ENCODE peak calls at places on chromosome 18, in eight cellular contexts. W is A549, K is HepG2, Z is H1, M is K562, Y is GM12878, T is transverse colon, D is sigmoid colon. N is an unnamed sample.

GRCh38 chr18:13279181-13280065 is 60.9 kb downstream of the LDLRAD4 start:
- DNase-seq in M (no peak), T (no peak), K (no peak), W (no peak), D (no peak), Z (no peak), Y (peak; percentile 26), N (no peak)

GRCh38 chr18:33761363-33761762 is 183.3 kb downstream of the ASXL3 start:
- DNase-seq in M (no peak), Z (no peak), W (peak; percentile 4), K (no peak), D (no peak), T (no peak), Y (no peak), N (peak; percentile 40)

GRCh38 chr18:31244737-31245432 is 73.1 kb upstream of the DSG1 start:
- DNase-seq in K (peak; percentile 74), D (no peak), W (no peak), Z (no peak), Y (no peak), M (peak; percentile 19), T (no peak), N (no peak)

GRCh38 chr18:35477974-35478373 is 19.8 kb downstream of the INO80C start:
- DNase-seq in M (no peak), Y (no peak), T (no peak), W (no peak), Z (no peak), K (no peak), D (no peak), N (no peak)

GRCh38 chr18:48621240-48621639 is 82.4 kb downstream of the CTIF start:
- DNase-seq in D (no peak), Z (no peak), W (peak; percentile 45), T (no peak), K (no peak), M (no peak), Y (no peak), N (no peak)

GRCh38 chr18:61606068-61606660 is 272.9 kb downstream of the CDH20 start:
- DNase-seq in W (peak; percentile 8), T (no peak), Z (peak; percentile 56), M (no peak), K (no peak), D (no peak), Y (no peak), N (no peak)

GRCh38 chr18:47931707-47932103 is 1.2 kb upstream of the SMAD2 start:
- DNase-seq in Z (no peak), T (peak; percentile 33), W (peak; percentile 76), D (no peak), M (peak; percentile 66), K (no peak), Y (no peak), N (peak; percentile 32)

GRCh38 chr18:12839526-12840196 is 44.4 kb downstream of the PTPN2 start:
- DNase-seq in Y (peak; percentile 82), D (no peak), Z (no peak), M (no peak), W (no peak), K (no peak), T (no peak), N (no peak)

GRCh38 chr18:71729611-71730010 is 814.5 kb downstream of the CBLN2 start:
- DNase-seq in M (no peak), W (no peak), Z (no peak), T (no peak), Y (no peak), K (no peak), D (no peak), N (no peak)

GRCh38 chr18:75454022-75454795 is 26.7 kb upstream of the SMIM21 start:
- DNase-seq in M (no peak), D (no peak), T (no peak), K (no peak), Z (no peak), Y (no peak), W (no peak), N (no peak)

GRCh38 chr18:461762-462161 is 38.7 kb downstream of the COLEC12 start:
- DNase-seq in K (no peak), W (no peak), T (no peak), Y (no peak), Z (no peak), M (no peak), D (no peak), N (no peak)

GRCh38 chr18:42929857-42930256 is 185.6 kb downstream of the RIT2 start:
- DNase-seq in M (no peak), Z (no peak), D (no peak), K (no peak), Y (no peak), T (no peak), W (no peak), N (no peak)

GRCh38 chr18:50460691-50461090 is 85.8 kb downstream of the SKA1 start:
- DNase-seq in Y (no peak), W (no peak), T (no peak), M (no peak), D (no peak), K (no peak), Z (no peak), N (no peak)

GRCh38 chr18:41992066-41992465 is 37.0 kb downstream of the PIK3C3 start:
- DNase-seq in M (peak; percentile 23), W (no peak), D (no peak), K (no peak), T (no peak), Z (no peak), Y (peak; percentile 76), N (no peak)

GRCh38 chr18:57208056-57208455 is 61.2 kb downstream of the BOD1L2 start:
- DNase-seq in W (no peak), D (no peak), K (peak; percentile 32), T (peak; percentile 23), Y (no peak), Z (no peak), M (no peak), N (no peak)

GRCh38 chr18:36284671-36285295 is 12.7 kb upstream of the FHOD3 start:
- DNase-seq in D (no peak), M (peak; percentile 78), W (peak; percentile 62), T (peak; percentile 37), Y (peak; percentile 40), Z (no peak), K (peak; percentile 62), N (no peak)

DNA sequence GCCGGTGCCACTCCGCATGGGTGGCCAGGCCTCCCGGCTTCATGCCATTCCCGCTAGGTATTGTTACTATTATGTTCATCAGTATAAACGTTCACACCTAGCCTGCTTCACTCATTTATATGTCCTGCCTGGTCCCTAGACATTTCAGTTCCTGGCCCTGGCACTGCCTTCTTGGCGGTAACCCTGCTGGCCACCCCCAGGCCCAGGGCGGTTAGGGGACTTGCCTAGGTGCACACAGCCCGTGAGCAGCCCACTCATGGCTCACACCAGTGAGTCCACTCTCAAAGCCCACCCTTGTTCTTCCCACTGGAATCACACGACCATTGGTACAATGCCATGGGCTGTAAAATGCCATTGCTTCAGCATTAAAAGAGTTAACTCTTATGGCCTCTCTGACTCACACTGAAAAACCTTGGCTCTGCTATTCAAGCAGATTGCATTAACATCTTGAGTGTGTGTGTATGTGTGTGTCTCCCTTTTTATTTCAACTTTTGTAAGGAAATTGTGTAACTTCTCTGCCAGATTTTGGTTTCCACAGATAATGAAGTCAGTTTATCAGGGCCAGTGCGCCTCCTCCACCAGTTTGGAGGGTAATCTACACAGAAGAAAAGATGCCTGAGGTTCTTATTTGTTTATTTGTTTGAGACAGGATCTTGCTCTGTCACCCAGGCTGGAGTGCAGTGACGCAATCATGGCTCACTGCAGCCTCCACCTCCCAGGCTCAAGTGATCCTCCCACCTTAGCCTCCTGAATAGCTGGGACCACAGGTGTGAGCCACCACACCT is 74.2 kb downstream of the RAB31 start:
- DNase-seq in Z (peak; percentile 35), M (no peak), Y (no peak), T (no peak), K (no peak), D (no peak), W (peak; percentile 88), N (no peak)
- TF ChIP-seq EP300 in Z (no peak), M (no peak), Y (no peak), T (no peak), K (no peak), D (no peak), W (peak; percentile 83), N (no peak)

GRCh38 chr18:32261003-32261402 is 71.2 kb downstream of the MEP1B start:
- DNase-seq in M (no peak), Z (no peak), Y (no peak), D (no peak), W (no peak), K (no peak), T (no peak), N (no peak)
- TF ChIP-seq CTCF in M (peak; percentile 8), Z (no peak), Y (no peak), D (no peak), W (no peak), K (no peak), T (no peak), N (no peak)

DNA sequence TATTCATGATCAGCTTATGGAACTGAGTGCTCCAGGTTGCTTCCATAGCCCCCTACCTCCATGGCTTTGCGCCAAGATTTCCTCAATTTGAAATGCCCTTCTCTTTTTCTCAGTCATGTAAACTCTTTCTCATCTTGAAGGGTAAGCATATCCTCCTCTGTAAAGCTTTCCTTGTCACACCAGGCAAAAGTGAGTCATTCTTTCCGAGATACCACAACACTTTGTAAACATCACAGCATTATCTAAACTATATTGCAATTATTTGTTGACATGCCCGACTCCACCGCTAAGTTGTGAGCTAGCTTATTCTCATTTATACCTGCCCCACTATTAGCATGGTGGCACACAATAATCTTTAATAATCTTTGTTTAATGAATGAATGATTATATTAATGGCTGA is 419.5 kb upstream of the CHST9 start:
- DNase-seq in D (no peak), Z (no peak), Y (no peak), M (no peak), W (no peak), T (no peak), K (no peak), N (no peak)
- TF ChIP-seq EP300 in D (no peak), Z (no peak), Y (no peak), M (no peak), W (no peak), T (no peak), K (no peak), N (no peak)

DNA sequence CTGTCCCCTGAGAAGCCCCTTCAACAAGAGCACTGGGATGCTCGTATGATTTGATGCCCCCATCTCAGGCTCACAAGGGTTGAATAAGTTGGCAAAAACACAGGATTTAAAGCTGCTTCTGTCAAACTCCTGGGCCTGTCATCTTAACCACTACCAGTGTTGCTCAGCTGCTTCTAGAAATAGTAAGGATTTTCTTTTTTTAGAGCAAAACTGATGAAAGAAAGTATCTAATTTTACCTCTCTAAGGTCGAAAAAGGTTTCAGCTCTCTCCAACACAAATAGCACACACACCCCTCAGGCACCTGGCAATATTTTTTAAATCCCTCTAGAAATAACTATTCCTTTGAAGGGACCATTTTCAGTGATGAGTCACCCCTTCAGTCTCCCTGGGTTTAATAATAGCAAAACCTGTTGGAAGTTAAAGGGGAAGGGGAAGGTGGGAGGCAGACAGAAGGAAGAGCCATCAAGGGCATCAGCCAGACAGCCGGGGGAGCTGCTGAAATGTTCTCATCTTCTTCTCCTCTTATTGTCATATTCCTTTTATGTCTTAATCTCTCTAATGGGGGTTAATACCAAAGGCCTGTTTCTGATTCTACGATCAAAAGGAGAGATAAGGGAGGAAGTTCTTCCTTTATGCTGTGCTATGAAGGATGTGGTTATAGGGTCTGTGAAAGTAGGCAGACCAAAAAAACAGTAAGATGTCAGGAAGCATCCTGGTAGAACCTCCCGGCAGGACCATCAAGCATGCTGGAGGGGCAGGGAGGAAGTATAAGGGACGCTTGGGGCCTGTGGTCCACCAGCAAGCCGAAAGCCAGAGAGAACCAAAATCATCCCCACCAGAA is 31.9 kb upstream of the SLC35G4 start:
- DNase-seq in W (no peak), D (no peak), Z (no peak), M (no peak), K (no peak), T (no peak), Y (no peak), N (no peak)
- TF ChIP-seq CTCF in W (no peak), D (no peak), Z (no peak), M (no peak), K (no peak), T (no peak), Y (no peak), N (no peak)

N was measured in stomach.